ENCODE peak calls at places on chromosomes 1 and 21, in six cellular contexts. One of them, this sample, is unnamed.

GRCh38 chr21:17598437-17598836 is 14.3 kb downstream of the BTG3 start:
- DNase-seq in endothelial cell: no peak
- DNase-seq in IMR-90: no peak
- DNase-seq in stimulated activated CD8-positive, alpha-beta memory T cell treated with anti-CD3 and anti-CD28 coated beads, Interleukin-15, amount 100 ng/mL, for 4 hours: no peak
- DNase-seq in HS-5: no peak
- DNase-seq in omental fat pad: no peak
- DNase-seq in this sample: no peak

GRCh38 chr1:78437393-78437792 is 53.4 kb upstream of the PTGFR start:
- DNase-seq in endothelial cell: no peak
- DNase-seq in IMR-90: peak
- DNase-seq in stimulated activated CD8-positive, alpha-beta memory T cell treated with anti-CD3 and anti-CD28 coated beads, Interleukin-15, amount 100 ng/mL, for 4 hours: no peak
- DNase-seq in HS-5: no peak
- DNase-seq in omental fat pad: no peak
- DNase-seq in this sample: no peak

GRCh38 chr1:43962324-43962723 is 7.5 kb upstream of the DPH2 start:
- DNase-seq in endothelial cell: no peak
- DNase-seq in IMR-90: no peak
- DNase-seq in stimulated activated CD8-positive, alpha-beta memory T cell treated with anti-CD3 and anti-CD28 coated beads, Interleukin-15, amount 100 ng/mL, for 4 hours: no peak
- DNase-seq in HS-5: no peak
- DNase-seq in omental fat pad: no peak
- DNase-seq in this sample: no peak

GRCh38 chr1:48775817-48776399 is 783 bp downstream of the BEND5 start:
- DNase-seq in endothelial cell: no peak
- DNase-seq in IMR-90: no peak
- DNase-seq in stimulated activated CD8-positive, alpha-beta memory T cell treated with anti-CD3 and anti-CD28 coated beads, Interleukin-15, amount 100 ng/mL, for 4 hours: no peak
- DNase-seq in HS-5: no peak
- DNase-seq in omental fat pad: no peak
- DNase-seq in this sample: peak

GRCh38 chr1:171532520-171532919 is 47.2 kb downstream of the PRRC2C start:
- DNase-seq in endothelial cell: no peak
- DNase-seq in IMR-90: no peak
- DNase-seq in stimulated activated CD8-positive, alpha-beta memory T cell treated with anti-CD3 and anti-CD28 coated beads, Interleukin-15, amount 100 ng/mL, for 4 hours: no peak
- DNase-seq in HS-5: no peak
- DNase-seq in omental fat pad: no peak
- DNase-seq in this sample: no peak

GRCh38 chr1:162631546-162632233 is 574 bp upstream of the DDR2 start:
- DNase-seq in endothelial cell: no peak
- DNase-seq in IMR-90: peak
- DNase-seq in stimulated activated CD8-positive, alpha-beta memory T cell treated with anti-CD3 and anti-CD28 coated beads, Interleukin-15, amount 100 ng/mL, for 4 hours: no peak
- DNase-seq in HS-5: no peak
- DNase-seq in omental fat pad: no peak
- DNase-seq in this sample: peak

GRCh38 chr1:152188673-152189591 is 29.9 kb upstream of the RPTN start:
- DNase-seq in endothelial cell: peak
- DNase-seq in IMR-90: peak
- DNase-seq in stimulated activated CD8-positive, alpha-beta memory T cell treated with anti-CD3 and anti-CD28 coated beads, Interleukin-15, amount 100 ng/mL, for 4 hours: peak
- DNase-seq in HS-5: no peak
- DNase-seq in omental fat pad: peak
- DNase-seq in this sample: peak

GRCh38 chr1:40914927-40915569 is 52.9 kb upstream of the CITED4 start:
- DNase-seq in endothelial cell: no peak
- DNase-seq in IMR-90: no peak
- DNase-seq in stimulated activated CD8-positive, alpha-beta memory T cell treated with anti-CD3 and anti-CD28 coated beads, Interleukin-15, amount 100 ng/mL, for 4 hours: no peak
- DNase-seq in HS-5: no peak
- DNase-seq in omental fat pad: no peak
- DNase-seq in this sample: no peak

GRCh38 chr1:65467536-65467935 is 47.1 kb downstream of the LEPR start:
- DNase-seq in endothelial cell: no peak
- DNase-seq in IMR-90: peak
- DNase-seq in stimulated activated CD8-positive, alpha-beta memory T cell treated with anti-CD3 and anti-CD28 coated beads, Interleukin-15, amount 100 ng/mL, for 4 hours: no peak
- DNase-seq in HS-5: no peak
- DNase-seq in omental fat pad: no peak
- DNase-seq in this sample: no peak